ENCODE peak calls at places on chromosomes 6 and 20, in five cellular contexts. H, Y, I, Z and P are unnamed samples. For H3K4me1, the result is how much of the 10 kb centered on the place peaks cover.

GRCh38 chr6:40780626-40781025 is 193.5 kb upstream of the LRFN2 start:
- DNase-seq in H (no peak), Y (no peak), I (no peak), Z (no peak), P (no peak)

GRCh38 chr6:115195239-115195638 is 852.4 kb upstream of the HS3ST5 start:
- DNase-seq in H (no peak), Y (no peak), I (no peak), Z (no peak), P (no peak)

GRCh38 chr20:23668477-23668951 is 20.3 kb downstream of the CST4 start:
- DNase-seq in H (peak), Y (peak), I (peak), Z (peak), P (no peak)

GRCh38 chr6:139124887-139125672 is 9.8 kb upstream of the HECA start:
- DNase-seq in H (peak), Y (peak), I (peak), Z (peak), P (peak)

GRCh38 chr20:25058051-25058796 is at the start of gene ACSS1:
- DNase-seq in H (peak), Y (peak), I (peak), Z (peak), P (peak)

GRCh38 chr20:41618807-41619294 is 674 bp upstream of the CHD6 start:
- DNase-seq in H (no peak), Y (no peak), I (no peak), Z (peak), P (no peak)

GRCh38 chr20:1423206-1423605 is 30.4 kb upstream of the FKBP1A start:
- DNase-seq in H (no peak), Y (no peak), I (no peak), Z (no peak), P (no peak)

GRCh38 chr20:1894471-1894950 is 696 bp upstream of the SIRPA start:
- DNase-seq in H (no peak), Y (peak), I (peak), Z (peak), P (peak)

DNA sequence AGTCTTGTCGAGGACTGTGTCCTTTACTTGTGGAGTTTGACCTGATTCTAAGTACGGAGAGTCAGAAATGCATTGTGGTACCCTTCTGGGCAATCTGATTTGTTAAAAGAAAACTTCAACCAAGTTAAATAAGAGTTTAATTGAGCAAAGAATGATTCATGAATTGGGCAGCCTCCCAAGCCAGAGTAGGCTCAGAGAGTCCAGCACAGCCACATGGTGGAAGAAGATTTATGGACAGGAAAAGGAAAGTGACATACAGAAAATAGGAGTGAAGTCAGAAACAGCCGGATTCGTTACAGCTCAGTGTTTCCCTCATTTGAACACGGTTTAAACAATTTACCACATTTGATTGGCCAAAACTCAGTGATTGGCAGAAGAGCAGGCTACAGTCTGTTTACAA is 329.2 kb downstream of the DHX35 start:
- DNase-seq in H (no peak), Y (no peak), I (no peak), Z (peak), P (no peak)
- H3K4me1 ChIP-seq in H (under half), Y (under half), I (under half), Z (under half), P (under half)

DNA sequence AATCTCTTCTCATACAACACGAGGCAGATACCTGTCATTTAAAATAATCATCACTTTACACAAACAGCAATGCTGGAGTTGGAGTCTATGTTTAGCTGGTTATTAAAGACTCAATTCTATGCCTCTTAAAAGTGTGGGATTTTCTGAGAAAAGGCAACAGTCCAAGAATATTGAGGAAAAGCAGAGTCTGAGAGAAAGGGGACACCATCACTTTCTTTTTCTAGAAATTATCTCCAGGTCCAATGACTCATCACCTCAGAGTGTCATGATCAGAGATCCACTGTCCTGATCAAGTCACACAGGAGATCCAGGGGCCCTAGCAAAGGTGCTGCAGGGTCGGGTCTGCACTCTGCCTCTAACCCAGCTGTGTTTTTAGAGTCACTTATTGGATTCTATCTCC is 8.0 kb downstream of the CYP24A1 start:
- DNase-seq in H (no peak), Y (no peak), I (no peak), Z (no peak), P (no peak)
- H3K4me1 ChIP-seq in H (under half), Y (under half), I (under half), Z (under half), P (under half)

GRCh38 chr20:33233129-33233774 is 2.5 kb upstream of the BPIFA1 start:
- DNase-seq in H (no peak), Y (no peak), I (no peak), Z (no peak), P (no peak)
- H3K4me1 ChIP-seq in H (under half), Y (under half), I (under half), Z (under half), P (under half)

GRCh38 chr6:113414511-113414910 is 442.6 kb upstream of the MARCKS start:
- DNase-seq in H (no peak), Y (peak), I (no peak), Z (peak), P (no peak)
- H3K4me1 ChIP-seq in H (under half), Y (under half), I (under half), Z (under half), P (under half)